ENCODE peak calls at places on chromosomes 12 and 14, in ten cellular contexts. One of them, this sample, is unnamed.
A peak's percentile ranks its signal among the peaks of the same experiment; 100 is the strongest.

GRCh38 chr12:84069699-84070098 is 842.9 kb downstream of the SLC6A15 start:
- DNase-seq in coronary artery: no peak
- DNase-seq in A549: no peak
- DNase-seq in breast epithelium: no peak
- DNase-seq in tibial artery: no peak
- DNase-seq in WERI-Rb-1: no peak
- DNase-seq in omental fat pad: no peak
- DNase-seq in fibroblast of lung: no peak
- DNase-seq in fibroblast of mammary gland: peak; percentile 56
- DNase-seq in mammary epithelial cell: no peak
- DNase-seq in this sample: no peak

GRCh38 chr12:117854339-117855012 is 114.3 kb downstream of the KSR2 start:
- DNase-seq in coronary artery: no peak
- DNase-seq in A549: peak; percentile 84
- DNase-seq in breast epithelium: no peak
- DNase-seq in tibial artery: no peak
- DNase-seq in WERI-Rb-1: peak; percentile 75
- DNase-seq in omental fat pad: no peak
- DNase-seq in fibroblast of lung: peak; percentile 33
- DNase-seq in fibroblast of mammary gland: peak; percentile 60
- DNase-seq in mammary epithelial cell: peak; percentile 28
- DNase-seq in this sample: peak; percentile 15

GRCh38 chr12:70971395-70971794 is 50.9 kb upstream of the PTPRR start:
- DNase-seq in coronary artery: no peak
- DNase-seq in A549: no peak
- DNase-seq in breast epithelium: no peak
- DNase-seq in tibial artery: no peak
- DNase-seq in WERI-Rb-1: no peak
- DNase-seq in omental fat pad: no peak
- DNase-seq in fibroblast of lung: peak; percentile 82
- DNase-seq in fibroblast of mammary gland: peak; percentile 82
- DNase-seq in mammary epithelial cell: no peak
- DNase-seq in this sample: no peak

GRCh38 chr14:76277586-76278130 is 98.3 kb upstream of the ESRRB start:
- DNase-seq in coronary artery: peak; percentile 41
- DNase-seq in A549: no peak
- DNase-seq in breast epithelium: no peak
- DNase-seq in tibial artery: no peak
- DNase-seq in WERI-Rb-1: no peak
- DNase-seq in omental fat pad: no peak
- DNase-seq in fibroblast of lung: no peak
- DNase-seq in fibroblast of mammary gland: no peak
- DNase-seq in mammary epithelial cell: no peak
- DNase-seq in this sample: no peak

GRCh38 chr12:25322918-25323773 is 72.4 kb upstream of the KRAS start:
- DNase-seq in coronary artery: no peak
- DNase-seq in A549: no peak
- DNase-seq in breast epithelium: no peak
- DNase-seq in tibial artery: no peak
- DNase-seq in WERI-Rb-1: no peak
- DNase-seq in omental fat pad: no peak
- DNase-seq in fibroblast of lung: peak; percentile 29
- DNase-seq in fibroblast of mammary gland: peak; percentile 61
- DNase-seq in mammary epithelial cell: peak; percentile 52
- DNase-seq in this sample: no peak

GRCh38 chr14:104721704-104722431 is 2.2 kb upstream of the ADSS1 start:
- DNase-seq in coronary artery: peak; percentile 89
- DNase-seq in A549: no peak
- DNase-seq in breast epithelium: no peak
- DNase-seq in tibial artery: peak; percentile 70
- DNase-seq in WERI-Rb-1: no peak
- DNase-seq in omental fat pad: no peak
- DNase-seq in fibroblast of lung: no peak
- DNase-seq in fibroblast of mammary gland: no peak
- DNase-seq in mammary epithelial cell: no peak
- DNase-seq in this sample: peak; percentile 59

GRCh38 chr12:39235990-39236767 is 206.7 kb downstream of the KIF21A start:
- DNase-seq in coronary artery: no peak
- DNase-seq in A549: no peak
- DNase-seq in breast epithelium: no peak
- DNase-seq in tibial artery: no peak
- DNase-seq in WERI-Rb-1: no peak
- DNase-seq in omental fat pad: no peak
- DNase-seq in fibroblast of lung: peak; percentile 6
- DNase-seq in fibroblast of mammary gland: peak; percentile 25
- DNase-seq in mammary epithelial cell: peak; percentile 53
- DNase-seq in this sample: no peak

GRCh38 chr14:22305563-22306127 is 283.4 kb downstream of the DAD1 start:
- DNase-seq in coronary artery: no peak
- DNase-seq in A549: no peak
- DNase-seq in breast epithelium: no peak
- DNase-seq in tibial artery: no peak
- DNase-seq in WERI-Rb-1: no peak
- DNase-seq in omental fat pad: no peak
- DNase-seq in fibroblast of lung: no peak
- DNase-seq in fibroblast of mammary gland: no peak
- DNase-seq in mammary epithelial cell: no peak
- DNase-seq in this sample: no peak

GRCh38 chr14:72714871-72715214 is 179.1 kb downstream of the DPF3 start:
- DNase-seq in coronary artery: no peak
- DNase-seq in A549: no peak
- DNase-seq in breast epithelium: no peak
- DNase-seq in tibial artery: no peak
- DNase-seq in WERI-Rb-1: no peak
- DNase-seq in omental fat pad: no peak
- DNase-seq in fibroblast of lung: no peak
- DNase-seq in fibroblast of mammary gland: no peak
- DNase-seq in mammary epithelial cell: no peak
- DNase-seq in this sample: no peak

GRCh38 chr12:93497456-93497855 is 30.1 kb downstream of the MRPL42 start:
- DNase-seq in coronary artery: no peak
- DNase-seq in A549: no peak
- DNase-seq in breast epithelium: no peak
- DNase-seq in tibial artery: no peak
- DNase-seq in WERI-Rb-1: no peak
- DNase-seq in omental fat pad: no peak
- DNase-seq in fibroblast of lung: no peak
- DNase-seq in fibroblast of mammary gland: no peak
- DNase-seq in mammary epithelial cell: no peak
- DNase-seq in this sample: no peak

GRCh38 chr12:92696240-92696639 is 6.5 kb upstream of the PLEKHG7 start:
- DNase-seq in coronary artery: no peak
- DNase-seq in A549: no peak
- DNase-seq in breast epithelium: no peak
- DNase-seq in tibial artery: peak; percentile 40
- DNase-seq in WERI-Rb-1: no peak
- DNase-seq in omental fat pad: no peak
- DNase-seq in fibroblast of lung: peak; percentile 84
- DNase-seq in fibroblast of mammary gland: peak; percentile 65
- DNase-seq in mammary epithelial cell: no peak
- DNase-seq in this sample: no peak

GRCh38 chr14:93464271-93464670 is 33.5 kb downstream of the UNC79 start:
- DNase-seq in coronary artery: no peak
- DNase-seq in A549: no peak
- DNase-seq in breast epithelium: no peak
- DNase-seq in tibial artery: no peak
- DNase-seq in WERI-Rb-1: peak; percentile 83
- DNase-seq in omental fat pad: no peak
- DNase-seq in fibroblast of lung: no peak
- DNase-seq in fibroblast of mammary gland: no peak
- DNase-seq in mammary epithelial cell: no peak
- DNase-seq in this sample: no peak

GRCh38 chr12:49865109-49865781 is 22.3 kb upstream of the BCDIN3D start:
- DNase-seq in coronary artery: peak; percentile 60
- DNase-seq in A549: no peak
- DNase-seq in breast epithelium: no peak
- DNase-seq in tibial artery: no peak
- DNase-seq in WERI-Rb-1: no peak
- DNase-seq in omental fat pad: no peak
- DNase-seq in fibroblast of lung: no peak
- DNase-seq in fibroblast of mammary gland: no peak
- DNase-seq in mammary epithelial cell: no peak
- DNase-seq in this sample: no peak

GRCh38 chr12:49865782-49866135 is 22.9 kb upstream of the BCDIN3D start:
- DNase-seq in coronary artery: no peak
- DNase-seq in A549: no peak
- DNase-seq in breast epithelium: no peak
- DNase-seq in tibial artery: no peak
- DNase-seq in WERI-Rb-1: no peak
- DNase-seq in omental fat pad: no peak
- DNase-seq in fibroblast of lung: no peak
- DNase-seq in fibroblast of mammary gland: no peak
- DNase-seq in mammary epithelial cell: no peak
- DNase-seq in this sample: no peak

GRCh38 chr12:49866859-49867579 is 24.1 kb upstream of the BCDIN3D start:
- DNase-seq in coronary artery: peak; percentile 81
- DNase-seq in A549: peak; percentile 66
- DNase-seq in breast epithelium: peak; percentile 84
- DNase-seq in tibial artery: peak; percentile 64
- DNase-seq in WERI-Rb-1: peak; percentile 80
- DNase-seq in omental fat pad: peak; percentile 77
- DNase-seq in fibroblast of lung: peak; percentile 51
- DNase-seq in fibroblast of mammary gland: peak; percentile 50
- DNase-seq in mammary epithelial cell: peak; percentile 50
- DNase-seq in this sample: peak; percentile 93

GRCh38 chr12:49864817-49865090 is 21.8 kb upstream of the BCDIN3D start:
- DNase-seq in coronary artery: no peak
- DNase-seq in A549: no peak
- DNase-seq in breast epithelium: no peak
- DNase-seq in tibial artery: no peak
- DNase-seq in WERI-Rb-1: peak; percentile 61
- DNase-seq in omental fat pad: no peak
- DNase-seq in fibroblast of lung: no peak
- DNase-seq in fibroblast of mammary gland: no peak
- DNase-seq in mammary epithelial cell: no peak
- DNase-seq in this sample: peak; percentile 45

GRCh38 chr12:49863946-49864816 is 21.3 kb upstream of the BCDIN3D start:
- DNase-seq in coronary artery: peak; percentile 71
- DNase-seq in A549: no peak
- DNase-seq in breast epithelium: no peak
- DNase-seq in tibial artery: no peak
- DNase-seq in WERI-Rb-1: no peak
- DNase-seq in omental fat pad: no peak
- DNase-seq in fibroblast of lung: no peak
- DNase-seq in fibroblast of mammary gland: no peak
- DNase-seq in mammary epithelial cell: no peak
- DNase-seq in this sample: no peak
- TF ChIP-seq CTCF in coronary artery: no peak
- TF ChIP-seq CTCF in A549: no peak
- TF ChIP-seq CTCF in breast epithelium: no peak
- TF ChIP-seq CTCF in tibial artery: no peak
- TF ChIP-seq CTCF in WERI-Rb-1: no peak
- TF ChIP-seq CTCF in omental fat pad: no peak
- TF ChIP-seq CTCF in fibroblast of lung: no peak
- TF ChIP-seq CTCF in fibroblast of mammary gland: no peak
- TF ChIP-seq CTCF in mammary epithelial cell: no peak
- TF ChIP-seq CTCF in this sample: no peak

DNA sequence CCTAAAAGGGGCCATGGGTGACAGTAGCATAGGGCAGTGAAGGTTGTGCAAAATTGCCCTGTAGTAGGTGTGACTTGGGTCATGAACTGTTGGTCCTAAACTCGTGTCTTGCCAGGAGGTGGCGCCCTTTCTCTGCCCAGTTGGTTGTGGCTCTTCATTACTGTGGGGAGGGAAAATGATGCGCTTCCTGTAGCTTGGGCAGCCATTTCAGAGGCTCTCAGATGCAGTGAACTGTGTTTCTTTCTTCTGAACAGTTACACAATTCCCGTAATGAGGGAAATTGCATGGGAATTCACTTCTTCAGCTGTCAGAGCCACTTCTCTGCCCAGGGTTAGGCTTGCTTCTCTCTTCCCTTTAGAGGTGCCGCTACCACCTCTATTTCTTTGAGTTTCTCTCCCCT is 148.1 kb upstream of the NRXN3 start:
- DNase-seq in coronary artery: no peak
- DNase-seq in A549: peak; percentile 80
- DNase-seq in breast epithelium: no peak
- DNase-seq in tibial artery: no peak
- DNase-seq in WERI-Rb-1: peak; percentile 88
- DNase-seq in omental fat pad: no peak
- DNase-seq in fibroblast of lung: peak; percentile 3
- DNase-seq in fibroblast of mammary gland: peak; percentile 68
- DNase-seq in mammary epithelial cell: peak; percentile 46
- DNase-seq in this sample: peak; percentile 55
- TF ChIP-seq CTCF in coronary artery: no peak
- TF ChIP-seq CTCF in A549: peak; percentile 52
- TF ChIP-seq CTCF in breast epithelium: no peak
- TF ChIP-seq CTCF in tibial artery: no peak
- TF ChIP-seq CTCF in WERI-Rb-1: peak; percentile 88
- TF ChIP-seq CTCF in omental fat pad: no peak
- TF ChIP-seq CTCF in fibroblast of lung: peak; percentile 18
- TF ChIP-seq CTCF in fibroblast of mammary gland: peak; percentile 75
- TF ChIP-seq CTCF in mammary epithelial cell: peak; percentile 68
- TF ChIP-seq CTCF in this sample: peak; percentile 16

GRCh38 chr12:121580959-121581680 is at the start of gene KDM2B:
- DNase-seq in coronary artery: no peak
- DNase-seq in A549: no peak
- DNase-seq in breast epithelium: no peak
- DNase-seq in tibial artery: peak; percentile 48
- DNase-seq in WERI-Rb-1: peak; percentile 14
- DNase-seq in omental fat pad: no peak
- DNase-seq in fibroblast of lung: peak; percentile 64
- DNase-seq in fibroblast of mammary gland: peak; percentile 61
- DNase-seq in mammary epithelial cell: no peak
- DNase-seq in this sample: peak; percentile 52
- TF ChIP-seq CTCF in coronary artery: no peak
- TF ChIP-seq CTCF in A549: no peak
- TF ChIP-seq CTCF in breast epithelium: no peak
- TF ChIP-seq CTCF in tibial artery: no peak
- TF ChIP-seq CTCF in WERI-Rb-1: no peak
- TF ChIP-seq CTCF in omental fat pad: no peak
- TF ChIP-seq CTCF in fibroblast of lung: no peak
- TF ChIP-seq CTCF in fibroblast of mammary gland: no peak
- TF ChIP-seq CTCF in mammary epithelial cell: no peak
- TF ChIP-seq CTCF in this sample: no peak

GRCh38 chr12:11508699-11509098 is 113.3 kb upstream of the PRB2 start:
- DNase-seq in coronary artery: no peak
- DNase-seq in A549: no peak
- DNase-seq in breast epithelium: no peak
- DNase-seq in tibial artery: no peak
- DNase-seq in WERI-Rb-1: no peak
- DNase-seq in omental fat pad: no peak
- DNase-seq in fibroblast of lung: no peak
- DNase-seq in fibroblast of mammary gland: peak; percentile 19
- DNase-seq in mammary epithelial cell: peak; percentile 8
- DNase-seq in this sample: no peak

GRCh38 chr12:11517080-11517479 is 121.7 kb upstream of the PRB2 start:
- DNase-seq in coronary artery: no peak
- DNase-seq in A549: no peak
- DNase-seq in breast epithelium: no peak
- DNase-seq in tibial artery: no peak
- DNase-seq in WERI-Rb-1: no peak
- DNase-seq in omental fat pad: no peak
- DNase-seq in fibroblast of lung: no peak
- DNase-seq in fibroblast of mammary gland: no peak
- DNase-seq in mammary epithelial cell: no peak
- DNase-seq in this sample: no peak

GRCh38 chr12:11510671-11511070 is 115.3 kb upstream of the PRB2 start:
- DNase-seq in coronary artery: no peak
- DNase-seq in A549: no peak
- DNase-seq in breast epithelium: no peak
- DNase-seq in tibial artery: no peak
- DNase-seq in WERI-Rb-1: no peak
- DNase-seq in omental fat pad: no peak
- DNase-seq in fibroblast of lung: no peak
- DNase-seq in fibroblast of mammary gland: no peak
- DNase-seq in mammary epithelial cell: no peak
- DNase-seq in this sample: no peak

GRCh38 chr12:11513288-11513687 is 117.9 kb upstream of the PRB2 start:
- DNase-seq in coronary artery: no peak
- DNase-seq in A549: peak; percentile 35
- DNase-seq in breast epithelium: no peak
- DNase-seq in tibial artery: no peak
- DNase-seq in WERI-Rb-1: no peak
- DNase-seq in omental fat pad: no peak
- DNase-seq in fibroblast of lung: no peak
- DNase-seq in fibroblast of mammary gland: peak; percentile 3
- DNase-seq in mammary epithelial cell: no peak
- DNase-seq in this sample: no peak
- TF ChIP-seq CTCF in coronary artery: no peak
- TF ChIP-seq CTCF in A549: no peak
- TF ChIP-seq CTCF in breast epithelium: no peak
- TF ChIP-seq CTCF in tibial artery: no peak
- TF ChIP-seq CTCF in WERI-Rb-1: no peak
- TF ChIP-seq CTCF in omental fat pad: no peak
- TF ChIP-seq CTCF in fibroblast of lung: no peak
- TF ChIP-seq CTCF in fibroblast of mammary gland: no peak
- TF ChIP-seq CTCF in mammary epithelial cell: peak; percentile 11
- TF ChIP-seq CTCF in this sample: no peak